ENCODE peak calls at places on chromosomes 5 and 9, in four cellular contexts. One of them, this sample, is unnamed.

GRCh38 chr9:1200847-1201251 is 150.7 kb downstream of the DMRT2 start:
- DNase-seq in BJ: no peak
- DNase-seq in progenitor cell of endocrine pancreas: no peak
- DNase-seq in glutamatergic neuron: no peak
- DNase-seq in this sample: no peak

GRCh38 chr9:38682713-38683112 is 37.2 kb downstream of the FAM240B start:
- DNase-seq in glutamatergic neuron: no peak
- DNase-seq in BJ: peak
- DNase-seq in progenitor cell of endocrine pancreas: no peak
- DNase-seq in this sample: no peak

GRCh38 chr9:89427621-89428221 is 70.2 kb downstream of the SEMA4D start:
- DNase-seq in BJ: no peak
- DNase-seq in progenitor cell of endocrine pancreas: no peak
- DNase-seq in glutamatergic neuron: no peak
- DNase-seq in this sample: no peak

GRCh38 chr5:153824909-153825308 is 213.8 kb downstream of the FAM114A2 start:
- DNase-seq in glutamatergic neuron: no peak
- DNase-seq in BJ: no peak
- DNase-seq in progenitor cell of endocrine pancreas: no peak
- DNase-seq in this sample: no peak

GRCh38 chr5:66242050-66242449 is 98.0 kb downstream of the SREK1 start:
- DNase-seq in glutamatergic neuron: no peak
- DNase-seq in progenitor cell of endocrine pancreas: no peak
- DNase-seq in BJ: no peak
- DNase-seq in this sample: no peak

GRCh38 chr5:172123269-172123692 is 64.7 kb downstream of the STK10 start:
- DNase-seq in glutamatergic neuron: no peak
- DNase-seq in BJ: no peak
- DNase-seq in progenitor cell of endocrine pancreas: no peak
- DNase-seq in this sample: no peak

GRCh38 chr5:132419517-132420468 is 50.3 kb downstream of the SLC22A5 start:
- DNase-seq in progenitor cell of endocrine pancreas: peak
- DNase-seq in BJ: no peak
- DNase-seq in glutamatergic neuron: peak
- DNase-seq in this sample: peak

GRCh38 chr5:73454379-73455036 is 5.9 kb upstream of the FOXD1 start:
- DNase-seq in glutamatergic neuron: peak
- DNase-seq in progenitor cell of endocrine pancreas: peak
- DNase-seq in BJ: no peak
- DNase-seq in this sample: peak

GRCh38 chr5:14720236-14720923 is 55.9 kb downstream of the OTULIN start:
- DNase-seq in glutamatergic neuron: no peak
- DNase-seq in BJ: no peak
- DNase-seq in progenitor cell of endocrine pancreas: no peak
- DNase-seq in this sample: no peak

GRCh38 chr5:177300236-177300880 is 3.2 kb downstream of the RAB24 start:
- DNase-seq in BJ: no peak
- DNase-seq in progenitor cell of endocrine pancreas: no peak
- DNase-seq in glutamatergic neuron: no peak
- DNase-seq in this sample: peak

GRCh38 chr9:133203506-133204075 is 5.5 kb downstream of the OBP2B start:
- DNase-seq in glutamatergic neuron: no peak
- DNase-seq in BJ: no peak
- DNase-seq in progenitor cell of endocrine pancreas: no peak
- DNase-seq in this sample: no peak

GRCh38 chr9:133117271-133118178 is 3.5 kb downstream of the RALGDS start:
- DNase-seq in progenitor cell of endocrine pancreas: no peak
- DNase-seq in glutamatergic neuron: no peak
- DNase-seq in BJ: no peak
- DNase-seq in this sample: no peak

GRCh38 chr9:136860933-136861873 is 4.9 kb downstream of the EDF1 start:
- DNase-seq in BJ: no peak
- DNase-seq in progenitor cell of endocrine pancreas: no peak
- DNase-seq in glutamatergic neuron: no peak
- DNase-seq in this sample: no peak

GRCh38 chr5:5483880-5484595 is 61.6 kb downstream of the ICE1 start:
- DNase-seq in progenitor cell of endocrine pancreas: no peak
- DNase-seq in glutamatergic neuron: no peak
- DNase-seq in BJ: no peak
- DNase-seq in this sample: no peak

GRCh38 chr5:179147991-179148702 is 88.0 kb downstream of the ZNF354C start:
- DNase-seq in progenitor cell of endocrine pancreas: no peak
- DNase-seq in glutamatergic neuron: no peak
- DNase-seq in BJ: no peak
- DNase-seq in this sample: no peak

GRCh38 chr5:147956064-147956841 is 49.9 kb upstream of the C5orf46 start:
- DNase-seq in glutamatergic neuron: no peak
- DNase-seq in BJ: no peak
- DNase-seq in progenitor cell of endocrine pancreas: no peak
- DNase-seq in this sample: no peak

GRCh38 chr9:115158666-115159481 is 40.9 kb upstream of the TNC start:
- DNase-seq in progenitor cell of endocrine pancreas: no peak
- DNase-seq in BJ: peak
- DNase-seq in glutamatergic neuron: no peak
- DNase-seq in this sample: no peak

GRCh38 chr5:56169281-56169680 is 63.8 kb downstream of the ANKRD55 start:
- DNase-seq in progenitor cell of endocrine pancreas: no peak
- DNase-seq in BJ: no peak
- DNase-seq in glutamatergic neuron: no peak
- DNase-seq in this sample: no peak

GRCh38 chr5:55234171-55234700 is 828 bp upstream of the CCNO start:
- DNase-seq in BJ: no peak
- DNase-seq in progenitor cell of endocrine pancreas: no peak
- DNase-seq in glutamatergic neuron: peak
- DNase-seq in this sample: peak

GRCh38 chr5:105752801-105753200 is 1917.9 kb downstream of the EFNA5 start:
- DNase-seq in glutamatergic neuron: no peak
- DNase-seq in progenitor cell of endocrine pancreas: no peak
- DNase-seq in BJ: no peak
- DNase-seq in this sample: no peak

GRCh38 chr5:115209279-115209678 is 39.6 kb upstream of the TRIM36 start:
- DNase-seq in progenitor cell of endocrine pancreas: no peak
- DNase-seq in glutamatergic neuron: no peak
- DNase-seq in BJ: no peak
- DNase-seq in this sample: no peak

GRCh38 chr5:150665044-150665443 is 4.0 kb downstream of the MYOZ3 start:
- DNase-seq in glutamatergic neuron: no peak
- DNase-seq in progenitor cell of endocrine pancreas: no peak
- DNase-seq in BJ: no peak
- DNase-seq in this sample: no peak

GRCh38 chr9:660227-660626 is 181.3 kb upstream of the DMRT1 start:
- DNase-seq in progenitor cell of endocrine pancreas: no peak
- DNase-seq in glutamatergic neuron: no peak
- DNase-seq in BJ: no peak
- DNase-seq in this sample: no peak

GRCh38 chr9:115922441-115922840 is 231.2 kb upstream of the PAPPA start:
- DNase-seq in progenitor cell of endocrine pancreas: no peak
- DNase-seq in BJ: no peak
- DNase-seq in glutamatergic neuron: no peak
- DNase-seq in this sample: no peak

GRCh38 chr5:149380466-149381121 is 1.5 kb upstream of the IL17B start:
- DNase-seq in BJ: no peak
- DNase-seq in progenitor cell of endocrine pancreas: no peak
- DNase-seq in glutamatergic neuron: no peak
- DNase-seq in this sample: no peak

GRCh38 chr5:57034517-57034916 is 82.6 kb upstream of the MIER3 start:
- DNase-seq in BJ: no peak
- DNase-seq in progenitor cell of endocrine pancreas: no peak
- DNase-seq in glutamatergic neuron: no peak
- DNase-seq in this sample: no peak

GRCh38 chr9:91053824-91054223 is 252.2 kb downstream of the SYK start:
- DNase-seq in BJ: no peak
- DNase-seq in progenitor cell of endocrine pancreas: no peak
- DNase-seq in glutamatergic neuron: no peak
- DNase-seq in this sample: no peak

GRCh38 chr5:42629284-42629683 is 127.3 kb upstream of the CCDC152 start:
- DNase-seq in BJ: no peak
- DNase-seq in progenitor cell of endocrine pancreas: no peak
- DNase-seq in glutamatergic neuron: no peak
- DNase-seq in this sample: no peak

GRCh38 chr9:121556580-121556979 is 56.9 kb upstream of the GGTA1 start:
- DNase-seq in glutamatergic neuron: no peak
- DNase-seq in BJ: peak
- DNase-seq in progenitor cell of endocrine pancreas: no peak
- DNase-seq in this sample: no peak

GRCh38 chr5:38107096-38107495 is 151.3 kb upstream of the EGFLAM start:
- DNase-seq in BJ: no peak
- DNase-seq in glutamatergic neuron: no peak
- DNase-seq in progenitor cell of endocrine pancreas: no peak
- DNase-seq in this sample: no peak

GRCh38 chr5:66406761-66407289 is 189.4 kb upstream of the MAST4 start:
- DNase-seq in glutamatergic neuron: no peak
- DNase-seq in progenitor cell of endocrine pancreas: no peak
- DNase-seq in BJ: no peak
- DNase-seq in this sample: peak

GRCh38 chr5:10564838-10565784 is 1.2 kb downstream of the ANKRD33B start:
- DNase-seq in progenitor cell of endocrine pancreas: no peak
- DNase-seq in BJ: no peak
- DNase-seq in glutamatergic neuron: peak
- DNase-seq in this sample: peak

GRCh38 chr5:54514269-54514668 is 3.3 kb upstream of the SNX18 start:
- DNase-seq in progenitor cell of endocrine pancreas: no peak
- DNase-seq in BJ: no peak
- DNase-seq in glutamatergic neuron: peak
- DNase-seq in this sample: peak

GRCh38 chr9:36141288-36141687 is 4.8 kb downstream of the GLIPR2 start:
- DNase-seq in glutamatergic neuron: peak
- DNase-seq in BJ: no peak
- DNase-seq in progenitor cell of endocrine pancreas: no peak
- DNase-seq in this sample: peak
- TF ChIP-seq CTCF in glutamatergic neuron: no peak
- TF ChIP-seq CTCF in BJ: peak
- TF ChIP-seq CTCF in progenitor cell of endocrine pancreas: peak
- TF ChIP-seq CTCF in this sample: no peak

GRCh38 chr5:35228304-35228703 is 2.0 kb downstream of the PRLR start:
- DNase-seq in BJ: no peak
- DNase-seq in glutamatergic neuron: no peak
- DNase-seq in progenitor cell of endocrine pancreas: no peak
- DNase-seq in this sample: no peak
- TF ChIP-seq CTCF in BJ: no peak
- TF ChIP-seq CTCF in glutamatergic neuron: no peak
- TF ChIP-seq CTCF in progenitor cell of endocrine pancreas: no peak
- TF ChIP-seq CTCF in this sample: no peak

DNA sequence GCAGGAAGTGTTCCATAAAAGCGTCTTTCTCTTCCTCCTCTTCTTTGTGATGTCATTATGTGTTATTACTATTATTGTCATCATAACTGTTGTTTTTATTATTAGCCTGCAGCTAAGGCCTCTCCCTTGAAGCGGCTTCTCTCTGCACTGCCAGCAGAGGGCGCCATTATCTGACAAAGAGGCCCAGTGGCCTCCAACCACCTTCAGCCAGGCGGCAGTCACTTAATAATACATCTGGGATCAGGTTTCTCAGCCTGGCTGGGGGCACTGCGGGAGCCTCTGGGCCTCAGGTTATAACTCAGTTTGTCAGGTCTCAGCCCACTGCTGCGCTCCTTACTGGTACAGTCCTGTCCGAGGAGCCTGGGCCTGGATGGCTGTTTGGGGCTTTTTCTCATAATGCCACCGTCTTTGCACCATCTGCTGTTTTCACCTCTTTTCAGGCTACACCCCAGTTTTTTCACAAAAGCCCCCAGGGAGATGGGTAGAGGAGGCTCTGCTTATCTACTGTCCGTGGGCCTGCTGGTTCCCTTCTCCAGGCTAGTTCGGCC is 281.9 kb downstream of the NSG2 start:
- DNase-seq in BJ: no peak
- DNase-seq in glutamatergic neuron: peak
- DNase-seq in progenitor cell of endocrine pancreas: peak
- DNase-seq in this sample: peak
- TF ChIP-seq CTCF in BJ: peak
- TF ChIP-seq CTCF in glutamatergic neuron: peak
- TF ChIP-seq CTCF in progenitor cell of endocrine pancreas: peak
- TF ChIP-seq CTCF in this sample: peak

DNA sequence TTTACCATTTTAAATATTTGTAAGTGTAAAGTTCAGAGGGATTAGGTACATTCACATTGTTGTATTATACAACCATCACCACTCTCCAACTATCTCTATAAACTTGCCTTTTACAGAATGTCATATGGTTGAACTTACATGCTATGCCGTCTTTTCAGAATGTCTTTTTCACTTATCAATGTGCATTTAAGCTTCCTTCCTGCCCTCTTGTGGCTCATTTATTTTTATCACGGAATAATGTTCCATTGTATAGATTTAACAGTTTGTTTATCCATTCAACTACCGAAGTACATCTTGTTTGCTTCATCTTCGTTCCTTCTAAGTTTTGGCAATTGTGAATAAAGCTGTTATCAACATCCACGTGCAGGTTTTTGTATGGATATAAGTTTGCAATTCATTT is 133.3 kb upstream of the C6 start:
- DNase-seq in BJ: no peak
- DNase-seq in progenitor cell of endocrine pancreas: no peak
- DNase-seq in glutamatergic neuron: no peak
- DNase-seq in this sample: no peak
- TF ChIP-seq CTCF in BJ: no peak
- TF ChIP-seq CTCF in progenitor cell of endocrine pancreas: no peak
- TF ChIP-seq CTCF in glutamatergic neuron: no peak
- TF ChIP-seq CTCF in this sample: no peak

GRCh38 chr5:170631471-170632195 is 127.8 kb downstream of the KCNIP1 start:
- DNase-seq in glutamatergic neuron: peak
- DNase-seq in BJ: no peak
- DNase-seq in progenitor cell of endocrine pancreas: peak
- DNase-seq in this sample: peak

GRCh38 chr5:170634236-170634990 is 130.6 kb downstream of the KCNIP1 start:
- DNase-seq in progenitor cell of endocrine pancreas: no peak
- DNase-seq in glutamatergic neuron: no peak
- DNase-seq in BJ: no peak
- DNase-seq in this sample: no peak

GRCh38 chr5:170632266-170632984 is 128.6 kb downstream of the KCNIP1 start:
- DNase-seq in progenitor cell of endocrine pancreas: no peak
- DNase-seq in BJ: no peak
- DNase-seq in glutamatergic neuron: no peak
- DNase-seq in this sample: peak

GRCh38 chr5:170633235-170634041 is 129.6 kb downstream of the KCNIP1 start:
- DNase-seq in progenitor cell of endocrine pancreas: no peak
- DNase-seq in BJ: peak
- DNase-seq in glutamatergic neuron: no peak
- DNase-seq in this sample: peak

DNA sequence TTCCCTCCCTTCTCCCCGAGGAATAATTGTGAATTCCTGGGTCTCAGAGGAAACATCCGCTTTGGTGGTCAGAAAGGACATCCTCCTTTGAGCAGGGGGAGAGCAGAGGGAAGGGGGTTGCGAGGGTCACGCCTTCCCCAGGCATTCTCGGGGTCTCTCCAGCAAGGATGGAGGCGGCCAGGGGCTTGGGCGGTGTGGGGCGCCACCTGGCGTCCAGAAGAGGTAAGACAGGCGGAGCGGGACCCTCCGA is 129.1 kb downstream of the KCNIP1 start:
- DNase-seq in glutamatergic neuron: peak
- DNase-seq in progenitor cell of endocrine pancreas: peak
- DNase-seq in BJ: no peak
- DNase-seq in this sample: peak
- TF ChIP-seq CTCF in glutamatergic neuron: peak
- TF ChIP-seq CTCF in progenitor cell of endocrine pancreas: peak
- TF ChIP-seq CTCF in BJ: peak
- TF ChIP-seq CTCF in this sample: peak